ENCODE peak calls at places on chromosomes 4 and X, in nine cellular contexts. S, N, Z, V, K, Y, F, B and A are unnamed samples.

GRCh38 chr4:173529505-173530325 is at the start of gene HAND2:
- DNase-seq in S (no peak), N (no peak), Z (no peak), V (no peak), K (no peak), Y (peak), F (peak), B (no peak), A (no peak)

GRCh38 chrX:133637765-133638164 is 222.5 kb upstream of the GPC4 start:
- DNase-seq in S (no peak), N (no peak), Z (no peak), V (no peak), K (no peak), Y (no peak), F (no peak), B (no peak), A (no peak)

GRCh38 chr4:135368826-135369225 is 1167.2 kb upstream of the PABPC4L start:
- DNase-seq in S (no peak), N (no peak), Z (no peak), V (peak), K (no peak), Y (peak), F (no peak), B (no peak), A (no peak)

GRCh38 chrX:20974326-20974725 is 399.9 kb upstream of the CNKSR2 start:
- DNase-seq in S (no peak), N (no peak), Z (no peak), V (peak), K (no peak), Y (peak), F (peak), B (peak), A (peak)

GRCh38 chrX:96837808-96838207 is 45.9 kb upstream of the RPA4 start:
- DNase-seq in S (no peak), N (no peak), Z (no peak), V (peak), K (no peak), Y (peak), F (peak), B (peak), A (peak)

GRCh38 chrX:72037601-72038000 is 94.1 kb downstream of the RTL5 start:
- DNase-seq in S (no peak), N (no peak), Z (no peak), V (no peak), K (no peak), Y (no peak), F (no peak), B (no peak), A (no peak)

GRCh38 chrX:72604112-72604511 is 31.5 kb upstream of the HDAC8 start:
- DNase-seq in S (no peak), N (no peak), Z (no peak), V (no peak), K (no peak), Y (no peak), F (no peak), B (no peak), A (no peak)

GRCh38 chr4:116150152-116150551 is 935.2 kb downstream of the TRAM1L1 start:
- DNase-seq in S (no peak), N (no peak), Z (no peak), V (no peak), K (no peak), Y (no peak), F (no peak), B (no peak), A (peak)

GRCh38 chr4:173325007-173325736 is 9.0 kb downstream of the HMGB2 start:
- DNase-seq in S (no peak), N (no peak), Z (no peak), V (no peak), K (no peak), Y (no peak), F (no peak), B (no peak), A (no peak)

GRCh38 chrX:149040873-149041535 is 464.1 kb downstream of the IDS start:
- DNase-seq in S (no peak), N (no peak), Z (no peak), V (peak), K (no peak), Y (peak), F (no peak), B (peak), A (peak)

GRCh38 chrX:40646489-40647306 is 663 bp downstream of the CXorf38 start:
- DNase-seq in S (peak), N (no peak), Z (peak), V (peak), K (peak), Y (peak), F (peak), B (peak), A (peak)

GRCh38 chrX:23904096-23904495 is 3.6 kb downstream of the APOO start:
- DNase-seq in S (no peak), N (no peak), Z (no peak), V (peak), K (no peak), Y (peak), F (peak), B (peak), A (peak)

GRCh38 chr4:165131247-165131832 is 18.7 kb upstream of the TMEM192 start:
- DNase-seq in S (peak), N (no peak), Z (peak), V (peak), K (peak), Y (peak), F (peak), B (peak), A (peak)

GRCh38 chr4:95129708-95130343 is 372.1 kb downstream of the BMPR1B start:
- DNase-seq in S (no peak), N (peak), Z (peak), V (peak), K (no peak), Y (peak), F (peak), B (peak), A (peak)

GRCh38 chr4:122759639-122760310 is 27.3 kb downstream of the BBS12 start:
- DNase-seq in S (no peak), N (no peak), Z (no peak), V (peak), K (no peak), Y (peak), F (peak), B (no peak), A (no peak)

GRCh38 chrX:132086717-132087116 is 41.1 kb downstream of the FRMD7 start:
- DNase-seq in S (no peak), N (no peak), Z (no peak), V (no peak), K (no peak), Y (peak), F (no peak), B (peak), A (peak)

GRCh38 chr4:173436149-173436579 is 37.2 kb upstream of the SCRG1 start:
- DNase-seq in S (no peak), N (peak), Z (no peak), V (peak), K (no peak), Y (peak), F (peak), B (no peak), A (peak)

GRCh38 chr4:140281828-140282227 is 91.6 kb upstream of the SCOC start:
- DNase-seq in S (no peak), N (no peak), Z (no peak), V (no peak), K (no peak), Y (peak), F (peak), B (peak), A (peak)

GRCh38 chr4:608236-608635 is 17.1 kb upstream of the PDE6B start:
- DNase-seq in S (no peak), N (no peak), Z (peak), V (no peak), K (peak), Y (no peak), F (no peak), B (no peak), A (no peak)

GRCh38 chrX:149511081-149511480 is 6.0 kb upstream of the IDS start:
- DNase-seq in S (no peak), N (no peak), Z (no peak), V (no peak), K (no peak), Y (no peak), F (no peak), B (peak), A (peak)

GRCh38 chr4:137545461-137545861 is 13.2 kb upstream of the PCDH18 start:
- DNase-seq in S (no peak), N (no peak), Z (no peak), V (peak), K (no peak), Y (peak), F (peak), B (no peak), A (no peak)

GRCh38 chr4:3297066-3297859 is 4.4 kb downstream of the RGS12 start:
- DNase-seq in S (no peak), N (no peak), Z (no peak), V (no peak), K (peak), Y (no peak), F (no peak), B (no peak), A (no peak)

GRCh38 chrX:20294957-20295356 is 28.2 kb upstream of the RPS6KA3 start:
- DNase-seq in S (no peak), N (no peak), Z (no peak), V (no peak), K (no peak), Y (no peak), F (no peak), B (no peak), A (no peak)

GRCh38 chrX:135556055-135556454 is 35.6 kb downstream of the INTS6L start:
- DNase-seq in S (no peak), N (no peak), Z (no peak), V (no peak), K (no peak), Y (no peak), F (no peak), B (no peak), A (no peak)

GRCh38 chr4:139815646-139816601 is 150.3 kb downstream of the MGST2 start:
- DNase-seq in S (no peak), N (peak), Z (peak), V (peak), K (no peak), Y (peak), F (peak), B (no peak), A (peak)

GRCh38 chrX:130916636-130917422 is 13.8 kb upstream of the ENOX2 start:
- DNase-seq in S (no peak), N (no peak), Z (peak), V (peak), K (peak), Y (peak), F (peak), B (peak), A (peak)

GRCh38 chrX:106247162-106247561 is 79.1 kb downstream of the PWWP3B start:
- DNase-seq in S (no peak), N (peak), Z (no peak), V (peak), K (no peak), Y (peak), F (peak), B (peak), A (peak)

GRCh38 chr4:149896428-149896827 is 80.8 kb upstream of the IQCM start:
- DNase-seq in S (peak), N (no peak), Z (no peak), V (peak), K (no peak), Y (peak), F (peak), B (peak), A (peak)

GRCh38 chr4:124903995-124904722 is 191.6 kb upstream of the ANKRD50 start:
- DNase-seq in S (no peak), N (no peak), Z (peak), V (peak), K (peak), Y (peak), F (peak), B (peak), A (peak)

GRCh38 chr4:167028976-167029375 is 205.3 kb downstream of the SPOCK3 start:
- DNase-seq in S (no peak), N (no peak), Z (no peak), V (no peak), K (no peak), Y (no peak), F (no peak), B (no peak), A (no peak)

GRCh38 chr4:83989835-83990234 is 453.9 kb downstream of the GPAT3 start:
- DNase-seq in S (no peak), N (no peak), Z (no peak), V (no peak), K (no peak), Y (no peak), F (no peak), B (no peak), A (no peak)

GRCh38 chr4:60989141-60989540 is 211.0 kb upstream of the ADGRL3 start:
- DNase-seq in S (no peak), N (no peak), Z (no peak), V (no peak), K (no peak), Y (no peak), F (no peak), B (peak), A (peak)

GRCh38 chr4:145731026-145731425 is 51.1 kb downstream of the C4orf51 start:
- DNase-seq in S (peak), N (peak), Z (peak), V (peak), K (peak), Y (peak), F (peak), B (no peak), A (no peak)

GRCh38 chr4:8895295-8895694 is 23.7 kb upstream of the HMX1 start:
- DNase-seq in S (no peak), N (no peak), Z (no peak), V (no peak), K (no peak), Y (no peak), F (no peak), B (no peak), A (no peak)
- TF ChIP-seq CTCF in S (no peak), N (no peak), Z (no peak), V (no peak), K (no peak), Y (no peak), F (no peak), B (no peak), A (no peak)

GRCh38 chrX:79477691-79478090 is 110.6 kb upstream of the ITM2A start:
- DNase-seq in S (no peak), N (no peak), Z (no peak), V (no peak), K (no peak), Y (no peak), F (no peak), B (peak), A (peak)
- H3K4me3 ChIP-seq in S (no peak), N (no peak), Z (no peak), V (no peak), K (no peak), Y (no peak), F (no peak), B (no peak), A (no peak)

GRCh38 chrX:83022020-83022419 is 486.1 kb upstream of the POU3F4 start:
- DNase-seq in S (no peak), N (peak), Z (peak), V (no peak), K (no peak), Y (no peak), F (no peak), B (no peak), A (peak)
- TF ChIP-seq CTCF in S (no peak), N (no peak), Z (no peak), V (no peak), K (no peak), Y (no peak), F (no peak), B (no peak), A (no peak)

DNA sequence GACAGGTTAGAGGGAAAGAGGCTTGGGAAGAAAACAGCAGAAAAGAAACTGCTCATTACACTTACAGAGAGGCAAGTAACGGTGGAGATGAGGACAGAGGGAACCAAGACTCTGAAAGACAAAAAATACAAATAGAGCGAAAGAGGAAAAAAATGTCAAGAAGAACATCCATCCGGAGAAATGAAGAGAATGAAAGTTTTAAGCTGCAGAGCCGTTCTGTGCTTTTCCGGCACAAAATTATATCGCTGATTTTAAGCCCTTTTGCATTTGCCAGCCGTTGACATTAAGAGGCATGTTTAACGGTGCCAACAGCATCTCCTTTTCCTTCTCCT is 236 bp downstream of the PCDH10 start:
- DNase-seq in S (no peak), N (no peak), Z (no peak), V (no peak), K (no peak), Y (no peak), F (no peak), B (no peak), A (no peak)
- H3K4me3 ChIP-seq in S (no peak), N (peak), Z (peak), V (peak), K (peak), Y (peak), F (peak), B (peak), A (peak)

DNA sequence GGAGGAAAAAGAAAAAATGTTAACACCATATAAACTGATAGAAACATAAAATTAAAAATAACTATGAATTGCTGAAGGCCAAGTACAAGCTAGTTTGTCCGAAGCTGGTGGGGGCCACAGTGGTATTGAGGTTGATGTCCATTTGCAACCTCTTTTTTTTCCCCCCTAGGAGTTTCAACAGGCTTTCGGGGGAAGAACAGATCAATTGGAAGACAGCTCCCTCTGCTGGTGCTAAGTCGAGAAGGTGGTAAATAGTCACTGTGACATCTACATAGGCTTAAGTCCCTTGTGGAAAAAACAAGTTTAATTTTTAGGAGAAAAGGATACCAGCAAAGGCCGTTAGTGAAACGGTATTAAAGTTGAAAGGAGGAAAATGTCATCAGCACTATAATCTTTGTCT is 115.7 kb upstream of the ZXDA start:
- DNase-seq in S (no peak), N (no peak), Z (no peak), V (no peak), K (peak), Y (peak), F (peak), B (peak), A (peak)
- TF ChIP-seq CTCF in S (no peak), N (peak), Z (peak), V (no peak), K (no peak), Y (peak), F (peak), B (peak), A (peak)

GRCh38 chr4:13539721-13540445 is 4.4 kb downstream of the NKX3-2 start:
- DNase-seq in S (no peak), N (no peak), Z (no peak), V (no peak), K (no peak), Y (no peak), F (no peak), B (no peak), A (no peak)
- H3K4me3 ChIP-seq in S (no peak), N (no peak), Z (no peak), V (no peak), K (no peak), Y (no peak), F (no peak), B (no peak), A (no peak)

DNA sequence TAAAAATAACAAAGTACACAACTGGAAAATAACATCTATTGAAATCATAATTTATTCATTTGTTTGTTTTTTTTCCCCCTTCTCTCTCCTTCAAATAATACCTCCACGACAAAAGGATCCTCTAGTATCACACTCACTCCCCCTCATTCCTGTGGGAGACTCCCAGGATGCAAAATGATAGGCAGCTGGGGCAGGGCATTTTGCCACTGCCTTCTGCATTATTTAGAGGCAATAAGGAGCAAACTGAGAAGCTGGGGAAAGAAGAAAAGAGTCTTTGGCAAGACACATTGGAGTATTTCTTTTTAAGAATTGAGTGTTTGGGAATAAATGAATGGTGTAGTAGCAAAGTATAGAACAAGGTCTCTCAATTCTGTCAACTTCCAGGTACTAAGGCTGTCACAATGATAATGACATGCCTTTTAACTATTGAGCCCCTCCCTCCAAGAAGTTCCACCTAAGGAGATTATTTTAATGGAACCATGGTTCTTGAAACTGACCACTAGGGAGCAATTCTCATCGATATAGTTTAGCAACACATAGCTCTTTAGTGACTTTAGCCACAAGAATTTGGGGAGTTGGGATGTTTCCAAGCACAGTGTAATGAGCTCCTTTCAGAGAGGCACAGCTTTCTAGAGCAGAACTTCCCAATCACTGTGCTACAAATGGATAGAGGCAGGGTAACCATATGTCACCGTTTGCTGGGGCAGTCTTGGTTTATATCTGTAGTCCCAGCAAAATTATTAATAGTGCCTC is 303.3 kb downstream of the FRMPD4 start:
- DNase-seq in S (no peak), N (no peak), Z (no peak), V (peak), K (no peak), Y (peak), F (peak), B (peak), A (peak)
- TF ChIP-seq CTCF in S (no peak), N (peak), Z (no peak), V (no peak), K (no peak), Y (peak), F (peak), B (peak), A (no peak)

GRCh38 chrX:41661366-41662095 is 27.2 kb upstream of the GPR34 start:
- DNase-seq in S (no peak), N (no peak), Z (no peak), V (peak), K (no peak), Y (peak), F (peak), B (peak), A (peak)
- H3K4me3 ChIP-seq in S (no peak), N (no peak), Z (no peak), V (no peak), K (no peak), Y (no peak), F (no peak), B (no peak), A (no peak)

GRCh38 chrX:86171366-86171765 is 23.1 kb downstream of the DACH2 start:
- DNase-seq in S (no peak), N (no peak), Z (no peak), V (peak), K (no peak), Y (peak), F (peak), B (peak), A (peak)
- TF ChIP-seq CTCF in S (no peak), N (peak), Z (no peak), V (peak), K (no peak), Y (no peak), F (no peak), B (peak), A (peak)